ENCODE peak calls at places on chromosome 20, in seven cellular contexts. W is COR-L47, D is anterior cingulate cortex, P is fibroblast of pulmonary artery, C is GM20000, Y is IMR-90, G is A172. Z is an unnamed sample.
A peak's percentile ranks its signal among the peaks of the same experiment; 100 is the strongest.

GRCh38 chr20:34560141-34560523 is 1.6 kb downstream of the MAP1LC3A start:
- DNase-seq in W (no peak), D (peak; percentile 44), P (no peak), C (no peak), Y (no peak), G (no peak), Z (no peak)

GRCh38 chr20:34877002-34877264 is 521 bp downstream of the ACSS2 start:
- DNase-seq in W (no peak), D (no peak), P (peak; percentile 17), C (no peak), Y (no peak), G (no peak), Z (no peak)

GRCh38 chr20:12171927-12172581 is 254.4 kb downstream of the BTBD3 start:
- DNase-seq in W (peak; percentile 74), D (no peak), P (peak; percentile 92), C (no peak), Y (peak; percentile 84), G (peak; percentile 49), Z (no peak)

GRCh38 chr20:62330576-62331317 is 27.9 kb downstream of the ADRM1 start:
- DNase-seq in W (no peak), D (no peak), P (no peak), C (no peak), Y (no peak), G (no peak), Z (no peak)

GRCh38 chr20:51428451-51429143 is 113.9 kb downstream of the NFATC2 start:
- DNase-seq in W (no peak), D (no peak), P (peak; percentile 59), C (no peak), Y (peak; percentile 44), G (no peak), Z (peak; percentile 64)

GRCh38 chr20:62543470-62544302 is 67.9 kb upstream of the GATA5 start:
- DNase-seq in W (no peak), D (no peak), P (no peak), C (no peak), Y (no peak), G (no peak), Z (no peak)

GRCh38 chr20:4813076-4813838 is 91.5 kb downstream of the PRND start:
- DNase-seq in W (no peak), D (no peak), P (peak; percentile 17), C (peak; percentile 66), Y (no peak), G (no peak), Z (no peak)

GRCh38 chr20:61968932-61969331 is 96.7 kb downstream of the TAF4 start:
- DNase-seq in W (no peak), D (no peak), P (no peak), C (no peak), Y (no peak), G (no peak), Z (no peak)

GRCh38 chr20:62914970-62915457 is 11.3 kb downstream of the DIDO1 start:
- DNase-seq in W (no peak), D (no peak), P (peak; percentile 62), C (no peak), Y (peak; percentile 19), G (no peak), Z (no peak)

GRCh38 chr20:63058696-63059335 is 52.1 kb upstream of the BHLHE23 start:
- DNase-seq in W (no peak), D (no peak), P (no peak), C (no peak), Y (no peak), G (no peak), Z (no peak)

Z was measured in trophoblast cell.